ENCODE peak calls at places on chromosome 10, in five cellular contexts. W is upper lobe of right lung, B is breast epithelium, C is cardiac muscle cell, A is HCT116. T is an unnamed sample.

GRCh38 chr10:34179280-34179679 is 635.8 kb downstream of the PARD3 start:
- DNase-seq in W (no peak), B (no peak), C (no peak), A (no peak), T (no peak)

GRCh38 chr10:48411510-48411909 is 105.0 kb downstream of the MAPK8 start:
- DNase-seq in W (no peak), B (no peak), C (no peak), A (no peak), T (no peak)

GRCh38 chr10:5609952-5610616 is 56.3 kb downstream of the ASB13 start:
- DNase-seq in W (no peak), B (no peak), C (no peak), A (no peak), T (no peak)

GRCh38 chr10:78728176-78728575 is 340.6 kb upstream of the ZMIZ1 start:
- DNase-seq in W (no peak), B (no peak), C (no peak), A (no peak), T (no peak)

GRCh38 chr10:101075775-101076174 is 14.0 kb downstream of the KAZALD1 start:
- DNase-seq in W (no peak), B (no peak), C (no peak), A (no peak), T (no peak)

GRCh38 chr10:123154943-123155505 is 822 bp downstream of the BUB3 start:
- DNase-seq in W (peak; percentile 72), B (no peak), C (peak; percentile 53), A (peak; percentile 31), T (no peak)

GRCh38 chr10:69124558-69125121 is 662 bp downstream of the VPS26A start:
- DNase-seq in W (peak; percentile 68), B (no peak), C (peak; percentile 71), A (peak; percentile 26), T (peak; percentile 38)

GRCh38 chr10:30070001-30070759 is 10.8 kb upstream of the JCAD start:
- DNase-seq in W (no peak), B (no peak), C (peak; percentile 77), A (no peak), T (no peak)

GRCh38 chr10:112517381-112517976 is 70.5 kb downstream of the VTI1A start:
- DNase-seq in W (no peak), B (no peak), C (no peak), A (peak; percentile 100), T (no peak)

GRCh38 chr10:66629976-66630375 is 295.9 kb upstream of the LRRTM3 start:
- DNase-seq in W (no peak), B (no peak), C (no peak), A (no peak), T (no peak)

GRCh38 chr10:4385491-4385890 is 440.5 kb upstream of the AKR1E2 start:
- DNase-seq in W (no peak), B (no peak), C (no peak), A (no peak), T (no peak)

GRCh38 chr10:1154531-1154930 is 98.3 kb downstream of the WDR37 start:
- DNase-seq in W (no peak), B (no peak), C (no peak), A (no peak), T (no peak)

GRCh38 chr10:98587156-98587555 is 140.4 kb upstream of the HPS1 start:
- DNase-seq in W (no peak), B (no peak), C (no peak), A (no peak), T (no peak)

GRCh38 chr10:79058899-79059771 is 9.6 kb upstream of the ZMIZ1 start:
- DNase-seq in W (peak; percentile 65), B (no peak), C (no peak), A (no peak), T (peak; percentile 81)

GRCh38 chr10:98314577-98315284 is 46.7 kb upstream of the LOXL4 start:
- DNase-seq in W (no peak), B (no peak), C (no peak), A (no peak), T (no peak)

GRCh38 chr10:62885656-62886461 is 69.7 kb upstream of the EGR2 start:
- DNase-seq in W (no peak), B (no peak), C (peak; percentile 54), A (no peak), T (no peak)

GRCh38 chr10:22086730-22087364 is 83.3 kb upstream of the DNAJC1 start:
- DNase-seq in W (peak; percentile 73), B (peak; percentile 82), C (peak; percentile 89), A (peak; percentile 38), T (peak; percentile 77)

GRCh38 chr10:7102084-7102483 is 308.8 kb downstream of the SFMBT2 start:
- DNase-seq in W (no peak), B (no peak), C (peak; percentile 27), A (no peak), T (no peak)

GRCh38 chr10:99080275-99080816 is 155.3 kb downstream of the HPSE2 start:
- DNase-seq in W (no peak), B (no peak), C (no peak), A (no peak), T (no peak)

GRCh38 chr10:77667426-77668324 is 30.1 kb upstream of the KCNMA1 start:
- DNase-seq in W (no peak), B (no peak), C (no peak), A (no peak), T (no peak)

GRCh38 chr10:74813860-74814259 is 12.5 kb upstream of the KAT6B start:
- DNase-seq in W (no peak), B (no peak), C (no peak), A (no peak), T (no peak)

GRCh38 chr10:86667421-86668181 is 710 bp upstream of the LDB3 start:
- DNase-seq in W (no peak), B (no peak), C (no peak), A (no peak), T (no peak)

GRCh38 chr10:61635946-61636345 is 26.8 kb upstream of the CABCOCO1 start:
- DNase-seq in W (no peak), B (no peak), C (no peak), A (peak; percentile 4), T (no peak)

GRCh38 chr10:89201345-89202032 is 5.6 kb downstream of the CH25H start:
- DNase-seq in W (no peak), B (no peak), C (no peak), A (no peak), T (no peak)

DNA sequence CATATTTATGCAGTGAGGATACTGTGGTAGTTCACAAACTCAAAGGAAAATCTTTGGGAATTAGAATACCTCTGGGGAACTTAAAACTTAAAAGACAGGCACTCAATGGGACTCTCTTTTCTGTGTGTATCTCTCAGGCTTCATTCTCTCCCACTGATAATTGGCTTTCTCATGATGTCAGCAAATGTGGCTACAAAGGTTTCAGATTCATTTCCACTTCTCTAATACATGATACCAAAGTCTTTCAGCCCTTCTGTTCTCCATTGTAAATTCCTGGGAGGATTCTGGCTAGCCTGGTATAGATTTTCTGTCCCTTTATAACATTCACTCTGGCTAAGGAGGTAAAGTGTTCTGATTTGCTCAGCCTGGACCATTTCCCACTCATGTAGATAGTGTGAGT is 606.3 kb downstream of the PCDH15 start:
- DNase-seq in W (no peak), B (no peak), C (no peak), A (no peak), T (no peak)
- H3K27ac ChIP-seq in W (no peak overlapping the region), B (no peak overlapping the region), C (no peak overlapping the region), A (no peak overlapping the region), T (no peak overlapping the region)

GRCh38 chr10:70459771-70460490 is 18.4 kb upstream of the NODAL start:
- DNase-seq in W (no peak), B (no peak), C (no peak), A (no peak), T (no peak)
- H3K27ac ChIP-seq in W (no peak overlapping the region), B (no peak overlapping the region), C (no peak overlapping the region), A (no peak overlapping the region), T (no peak overlapping the region)

DNA sequence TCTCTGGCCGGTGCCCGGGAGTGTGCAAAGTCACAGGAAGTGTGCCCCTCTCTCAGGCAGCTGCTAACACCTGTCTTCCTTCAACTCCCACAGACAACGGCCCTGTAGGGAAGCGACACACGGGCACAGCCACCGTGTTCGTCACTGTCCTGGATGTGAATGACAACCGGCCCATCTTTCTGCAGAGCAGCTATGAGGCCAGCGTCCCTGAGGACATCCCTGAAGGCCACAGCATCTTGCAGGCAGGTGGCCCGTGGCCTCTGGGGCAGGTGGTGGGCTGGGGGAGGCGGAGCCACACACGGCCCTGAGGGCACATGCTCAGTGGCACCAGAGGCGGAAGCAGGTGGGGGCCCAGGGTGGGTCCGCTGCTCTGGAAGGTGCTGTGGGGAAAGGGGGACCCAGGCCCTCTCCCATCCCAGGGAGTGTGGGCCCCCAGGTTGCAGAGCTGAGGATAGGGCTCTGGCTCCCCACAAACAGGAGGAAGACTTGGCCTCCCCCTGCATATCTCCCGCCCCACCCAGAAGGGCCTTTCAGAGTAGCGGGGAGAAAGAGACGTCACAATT is 6.9 kb downstream of the C10orf105 start:
- DNase-seq in W (no peak), B (no peak), C (no peak), A (no peak), T (no peak)
- H3K27ac ChIP-seq in W (peak overlapping the region; percentile 88), B (peak overlapping the region; percentile 99), C (no peak overlapping the region), A (no peak overlapping the region), T (peak overlapping the region; percentile 74)

GRCh38 chr10:12890958-12891357 is 110.6 kb downstream of the CCDC3 start:
- DNase-seq in W (no peak), B (no peak), C (no peak), A (no peak), T (no peak)
- H3K27ac ChIP-seq in W (no peak overlapping the region), B (no peak overlapping the region), C (no peak overlapping the region), A (no peak overlapping the region), T (no peak overlapping the region)